ENCODE peak calls at places on chromosomes 7 and 10, in five cellular contexts. One of them, this sample, is unnamed.

GRCh38 chr7:6647080-6647479 is 10.0 kb downstream of the ZNF316 start:
- DNase-seq in GM23248: no peak
- DNase-seq in PC-3: no peak
- DNase-seq in OCI-LY7: no peak
- DNase-seq in MM.1S: no peak
- DNase-seq in this sample: no peak

GRCh38 chr10:69334258-69335062 is 56.2 kb downstream of the HK1 start:
- DNase-seq in PC-3: no peak
- DNase-seq in GM23248: no peak
- DNase-seq in OCI-LY7: no peak
- DNase-seq in MM.1S: no peak
- DNase-seq in this sample: no peak

GRCh38 chr10:5502903-5503835 is 3.8 kb upstream of the CALML5 start:
- DNase-seq in MM.1S: no peak
- DNase-seq in OCI-LY7: no peak
- DNase-seq in GM23248: no peak
- DNase-seq in PC-3: peak; percentile 76
- DNase-seq in this sample: peak; percentile 50

GRCh38 chr10:11345224-11346054 is 266.0 kb downstream of the USP6NL start:
- DNase-seq in PC-3: peak; percentile 5
- DNase-seq in OCI-LY7: peak; percentile 26
- DNase-seq in MM.1S: no peak
- DNase-seq in GM23248: peak; percentile 21
- DNase-seq in this sample: peak; percentile 55

GRCh38 chr7:69880848-69881247 is 282.6 kb downstream of the AUTS2 start:
- DNase-seq in PC-3: no peak
- DNase-seq in MM.1S: no peak
- DNase-seq in GM23248: no peak
- DNase-seq in OCI-LY7: peak; percentile 25
- DNase-seq in this sample: no peak

GRCh38 chr10:129963831-129964501 is at the start of gene EBF3:
- DNase-seq in MM.1S: no peak
- DNase-seq in OCI-LY7: no peak
- DNase-seq in PC-3: peak; percentile 9
- DNase-seq in GM23248: peak; percentile 83
- DNase-seq in this sample: peak; percentile 82

GRCh38 chr7:44220732-44221131 is 20.0 kb downstream of the YKT6 start:
- DNase-seq in OCI-LY7: no peak
- DNase-seq in GM23248: no peak
- DNase-seq in PC-3: no peak
- DNase-seq in MM.1S: no peak
- DNase-seq in this sample: no peak

GRCh38 chr7:158772916-158773315 is 56.4 kb downstream of the ESYT2 start:
- DNase-seq in OCI-LY7: no peak
- DNase-seq in GM23248: no peak
- DNase-seq in PC-3: no peak
- DNase-seq in MM.1S: no peak
- DNase-seq in this sample: no peak

GRCh38 chr10:114791768-114792167 is 29.8 kb upstream of the FHIP2A start:
- DNase-seq in PC-3: no peak
- DNase-seq in GM23248: no peak
- DNase-seq in OCI-LY7: no peak
- DNase-seq in MM.1S: no peak
- DNase-seq in this sample: no peak

GRCh38 chr7:24882989-24883631 is 96.9 kb downstream of the OSBPL3 start:
- DNase-seq in PC-3: peak; percentile 66
- DNase-seq in OCI-LY7: peak; percentile 74
- DNase-seq in GM23248: peak; percentile 95
- DNase-seq in MM.1S: no peak
- DNase-seq in this sample: no peak

GRCh38 chr7:27453702-27454405 is 208.8 kb downstream of the HIBADH start:
- DNase-seq in OCI-LY7: no peak
- DNase-seq in PC-3: no peak
- DNase-seq in GM23248: peak; percentile 73
- DNase-seq in MM.1S: no peak
- DNase-seq in this sample: peak; percentile 29

GRCh38 chr10:5546891-5547683 is 22.3 kb downstream of the CALML3 start:
- DNase-seq in GM23248: peak; percentile 53
- DNase-seq in OCI-LY7: no peak
- DNase-seq in MM.1S: no peak
- DNase-seq in PC-3: peak; percentile 90
- DNase-seq in this sample: peak; percentile 55

GRCh38 chr7:128103498-128104108 is 72.4 kb upstream of the LRRC4 start:
- DNase-seq in PC-3: no peak
- DNase-seq in OCI-LY7: peak; percentile 48
- DNase-seq in MM.1S: no peak
- DNase-seq in GM23248: peak; percentile 60
- DNase-seq in this sample: no peak

GRCh38 chr10:31042670-31043069 is 11.0 kb upstream of the ZNF438 start:
- DNase-seq in GM23248: no peak
- DNase-seq in PC-3: no peak
- DNase-seq in OCI-LY7: no peak
- DNase-seq in MM.1S: no peak
- DNase-seq in this sample: no peak

GRCh38 chr7:51430480-51431086 is 114.0 kb upstream of the COBL start:
- DNase-seq in MM.1S: peak; percentile 73
- DNase-seq in GM23248: peak; percentile 62
- DNase-seq in OCI-LY7: peak; percentile 58
- DNase-seq in PC-3: peak; percentile 76
- DNase-seq in this sample: peak; percentile 78

GRCh38 chr10:86102031-86102430 is 264.6 kb downstream of the GRID1 start:
- DNase-seq in OCI-LY7: no peak
- DNase-seq in PC-3: no peak
- DNase-seq in MM.1S: no peak
- DNase-seq in GM23248: no peak
- DNase-seq in this sample: no peak

GRCh38 chr10:103416436-103417147 is 20.2 kb downstream of the PDCD11 start:
- DNase-seq in MM.1S: peak; percentile 69
- DNase-seq in GM23248: peak; percentile 77
- DNase-seq in PC-3: peak; percentile 68
- DNase-seq in OCI-LY7: peak; percentile 79
- DNase-seq in this sample: peak; percentile 77

GRCh38 chr10:31709028-31709427 is 219.6 kb downstream of the ARHGAP12 start:
- DNase-seq in MM.1S: peak; percentile 10
- DNase-seq in PC-3: peak; percentile 41
- DNase-seq in OCI-LY7: no peak
- DNase-seq in GM23248: peak; percentile 30
- DNase-seq in this sample: no peak

GRCh38 chr7:28055161-28055544 is 125.4 kb downstream of the JAZF1 start:
- DNase-seq in PC-3: peak; percentile 43
- DNase-seq in MM.1S: no peak
- DNase-seq in GM23248: peak; percentile 37
- DNase-seq in OCI-LY7: no peak
- DNase-seq in this sample: no peak

GRCh38 chr10:79221110-79222051 is 125.9 kb upstream of the PPIF start:
- DNase-seq in GM23248: peak; percentile 91
- DNase-seq in PC-3: no peak
- DNase-seq in OCI-LY7: no peak
- DNase-seq in MM.1S: no peak
- DNase-seq in this sample: peak; percentile 82

GRCh38 chr7:5797716-5798115 is 16.3 kb upstream of the RNF216 start:
- DNase-seq in OCI-LY7: no peak
- DNase-seq in PC-3: no peak
- DNase-seq in GM23248: no peak
- DNase-seq in MM.1S: no peak
- DNase-seq in this sample: no peak

GRCh38 chr7:70313251-70313650 is 715.0 kb downstream of the AUTS2 start:
- DNase-seq in OCI-LY7: no peak
- DNase-seq in MM.1S: no peak
- DNase-seq in PC-3: no peak
- DNase-seq in GM23248: no peak
- DNase-seq in this sample: no peak

GRCh38 chr10:15719899-15720634 is at the start of gene ITGA8:
- DNase-seq in MM.1S: peak; percentile 94
- DNase-seq in OCI-LY7: no peak
- DNase-seq in GM23248: peak; percentile 50
- DNase-seq in PC-3: no peak
- DNase-seq in this sample: peak; percentile 71

GRCh38 chr10:102231357-102232318 is 5.5 kb downstream of the ELOVL3 start:
- DNase-seq in GM23248: peak; percentile 68
- DNase-seq in OCI-LY7: peak; percentile 37
- DNase-seq in PC-3: peak; percentile 52
- DNase-seq in MM.1S: peak; percentile 46
- DNase-seq in this sample: peak; percentile 60

GRCh38 chr10:102299873-102300272 is 54.5 kb downstream of the GBF1 start:
- DNase-seq in MM.1S: no peak
- DNase-seq in PC-3: peak; percentile 33
- DNase-seq in GM23248: peak; percentile 82
- DNase-seq in OCI-LY7: no peak
- DNase-seq in this sample: no peak

GRCh38 chr7:22565315-22565811 is 65.4 kb upstream of the STEAP1B start:
- DNase-seq in GM23248: peak; percentile 83
- DNase-seq in PC-3: peak; percentile 60
- DNase-seq in OCI-LY7: peak; percentile 13
- DNase-seq in MM.1S: peak; percentile 64
- DNase-seq in this sample: no peak

GRCh38 chr7:20787658-20788057 is 972 bp upstream of the SP8 start:
- DNase-seq in GM23248: no peak
- DNase-seq in MM.1S: no peak
- DNase-seq in PC-3: no peak
- DNase-seq in OCI-LY7: no peak
- DNase-seq in this sample: no peak

GRCh38 chr7:151206914-151207313 is 3.4 kb downstream of the H2BK1 start:
- DNase-seq in GM23248: no peak
- DNase-seq in MM.1S: no peak
- DNase-seq in PC-3: no peak
- DNase-seq in OCI-LY7: no peak
- DNase-seq in this sample: no peak

GRCh38 chr7:23863209-23863798 is 153.3 kb downstream of the STK31 start:
- DNase-seq in OCI-LY7: peak; percentile 17
- DNase-seq in PC-3: peak; percentile 63
- DNase-seq in GM23248: peak; percentile 47
- DNase-seq in MM.1S: peak; percentile 46
- DNase-seq in this sample: peak; percentile 56

GRCh38 chr10:48273741-48274140 is 755 bp downstream of the FRMPD2 start:
- DNase-seq in PC-3: peak; percentile 49
- DNase-seq in MM.1S: no peak
- DNase-seq in GM23248: no peak
- DNase-seq in OCI-LY7: no peak
- DNase-seq in this sample: no peak

GRCh38 chr10:11757452-11757819 is 15.3 kb downstream of the ECHDC3 start:
- DNase-seq in GM23248: peak; percentile 88
- DNase-seq in PC-3: peak; percentile 18
- DNase-seq in MM.1S: no peak
- DNase-seq in OCI-LY7: no peak
- DNase-seq in this sample: peak; percentile 90

GRCh38 chr7:138890782-138891445 is 90.3 kb downstream of the KIAA1549 start:
- DNase-seq in MM.1S: no peak
- DNase-seq in PC-3: peak; percentile 97
- DNase-seq in OCI-LY7: no peak
- DNase-seq in GM23248: peak; percentile 93
- DNase-seq in this sample: peak; percentile 49

GRCh38 chr10:77479586-77479985 is 158.0 kb downstream of the KCNMA1 start:
- DNase-seq in MM.1S: no peak
- DNase-seq in GM23248: no peak
- DNase-seq in OCI-LY7: no peak
- DNase-seq in PC-3: peak; percentile 47
- DNase-seq in this sample: no peak

GRCh38 chr10:53233759-53234158 is 461.2 kb upstream of the MBL2 start:
- DNase-seq in OCI-LY7: no peak
- DNase-seq in GM23248: no peak
- DNase-seq in MM.1S: no peak
- DNase-seq in PC-3: no peak
- DNase-seq in this sample: no peak

GRCh38 chr7:108805808-108806397 is 236.2 kb downstream of the DNAJB9 start:
- DNase-seq in MM.1S: peak; percentile 35
- DNase-seq in GM23248: peak; percentile 41
- DNase-seq in PC-3: peak; percentile 40
- DNase-seq in OCI-LY7: peak; percentile 12
- DNase-seq in this sample: peak; percentile 13

DNA sequence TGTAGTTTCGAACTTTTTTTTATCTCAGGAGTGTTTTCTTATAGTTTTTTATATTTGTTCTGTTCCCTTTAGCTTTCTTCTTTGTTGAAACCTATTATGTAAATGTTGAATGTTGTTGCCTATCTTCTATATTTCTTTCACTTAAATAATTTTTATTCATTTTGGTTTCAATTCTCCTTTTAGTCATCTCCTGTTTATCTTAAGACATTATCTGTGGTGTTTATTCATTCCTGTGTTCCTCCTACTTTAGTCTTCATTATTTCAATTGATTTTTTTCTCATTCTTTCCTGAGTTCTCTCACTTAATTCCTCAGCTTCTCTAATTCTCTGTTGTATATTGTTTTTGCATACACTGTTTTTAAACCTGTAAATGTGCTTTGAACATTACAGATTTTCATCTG is 64.1 kb downstream of the XPNPEP1 start:
- DNase-seq in GM23248: no peak
- DNase-seq in MM.1S: no peak
- DNase-seq in PC-3: no peak
- DNase-seq in OCI-LY7: no peak
- DNase-seq in this sample: no peak
- H3K9me2 ChIP-seq in GM23248: no peaks in the 10 kb centered on the region
- H3K9me2 ChIP-seq in MM.1S: no peaks in the 10 kb centered on the region
- H3K9me2 ChIP-seq in PC-3: no peaks in the 10 kb centered on the region
- H3K9me2 ChIP-seq in OCI-LY7: no peaks in the 10 kb centered on the region
- H3K9me2 ChIP-seq in this sample: no peaks in the 10 kb centered on the region

GRCh38 chr7:47539398-47540052 is 42.4 kb downstream of the TNS3 start:
- DNase-seq in MM.1S: no peak
- DNase-seq in PC-3: no peak
- DNase-seq in GM23248: peak; percentile 66
- DNase-seq in OCI-LY7: no peak
- DNase-seq in this sample: peak; percentile 81

GRCh38 chr7:47536705-47537611 is 45.0 kb downstream of the TNS3 start:
- DNase-seq in GM23248: peak; percentile 87
- DNase-seq in OCI-LY7: no peak
- DNase-seq in MM.1S: no peak
- DNase-seq in PC-3: peak; percentile 56
- DNase-seq in this sample: peak; percentile 77

GRCh38 chr7:47535704-47536628 is 45.9 kb downstream of the TNS3 start:
- DNase-seq in PC-3: no peak
- DNase-seq in GM23248: peak; percentile 24
- DNase-seq in OCI-LY7: no peak
- DNase-seq in MM.1S: no peak
- DNase-seq in this sample: no peak

GRCh38 chr7:47538846-47539311 is 43.0 kb downstream of the TNS3 start:
- DNase-seq in MM.1S: no peak
- DNase-seq in OCI-LY7: no peak
- DNase-seq in GM23248: no peak
- DNase-seq in PC-3: peak; percentile 46
- DNase-seq in this sample: no peak

GRCh38 chr7:47537716-47538640 is 43.9 kb downstream of the TNS3 start:
- DNase-seq in GM23248: peak; percentile 9
- DNase-seq in MM.1S: no peak
- DNase-seq in PC-3: no peak
- DNase-seq in OCI-LY7: no peak
- DNase-seq in this sample: no peak
- H3K27ac ChIP-seq in GM23248: peak overlapping the region; percentile 53
- H3K27ac ChIP-seq in MM.1S: no peak overlapping the region
- H3K27ac ChIP-seq in PC-3: peak overlapping the region; percentile 35
- H3K27ac ChIP-seq in OCI-LY7: no peak overlapping the region
- H3K27ac ChIP-seq in this sample: peak overlapping the region; percentile 80

GRCh38 chr7:134811798-134812197 is 32.4 kb downstream of the CALD1 start:
- DNase-seq in GM23248: peak; percentile 54
- DNase-seq in MM.1S: no peak
- DNase-seq in OCI-LY7: no peak
- DNase-seq in PC-3: no peak
- DNase-seq in this sample: no peak
- H3K4me3 ChIP-seq in GM23248: peak overlapping the region; percentile 34
- H3K4me3 ChIP-seq in MM.1S: no peak overlapping the region
- H3K4me3 ChIP-seq in OCI-LY7: no peak overlapping the region
- H3K4me3 ChIP-seq in PC-3: no peak overlapping the region
- H3K4me3 ChIP-seq in this sample: no peak overlapping the region

GRCh38 chr7:142974618-142975017 is 12.5 kb upstream of the KEL start:
- DNase-seq in PC-3: no peak
- DNase-seq in OCI-LY7: no peak
- DNase-seq in MM.1S: no peak
- DNase-seq in GM23248: no peak
- DNase-seq in this sample: no peak
- H3K9me2 ChIP-seq in PC-3: no peaks in the 10 kb centered on the region
- H3K9me2 ChIP-seq in OCI-LY7: no peaks in the 10 kb centered on the region
- H3K9me2 ChIP-seq in MM.1S: no peaks in the 10 kb centered on the region
- H3K9me2 ChIP-seq in GM23248: no peaks in the 10 kb centered on the region
- H3K9me2 ChIP-seq in this sample: no peaks in the 10 kb centered on the region